ENCODE peak calls at places on chromosomes 3 and 15, in four cellular contexts. K, T, Z and E are unnamed samples. For H3K4me1, the result is how much of the 10 kb centered on the place peaks cover.

GRCh38 chr3:141532609-141533008 is 45.8 kb downstream of the RASA2 start:
- ATAC-seq in K (no peak), T (no peak), Z (no peak), E (no peak)

GRCh38 chr15:64961013-64961412 is 28.7 kb downstream of the SPG21 start:
- ATAC-seq in Z (no peak), K (no peak), T (no peak), E (no peak)

GRCh38 chr3:53416530-53416929 is 69.2 kb upstream of the DCP1A start:
- ATAC-seq in T (no peak), Z (no peak), K (no peak), E (no peak)

GRCh38 chr3:8565376-8565775 is 63.8 kb downstream of the LMCD1 start:
- ATAC-seq in K (no peak), Z (no peak), T (no peak), E (no peak)

GRCh38 chr3:188043891-188044290 is 110.1 kb upstream of the LPP start:
- ATAC-seq in T (no peak), Z (no peak), K (no peak), E (no peak)

GRCh38 chr3:196208942-196209695 is 2.1 kb downstream of the ZDHHC19 start:
- ATAC-seq in K (no peak), T (no peak), Z (no peak), E (no peak)

GRCh38 chr3:42633544-42633943 is 20.0 kb upstream of the ZBTB47 start:
- ATAC-seq in K (no peak), Z (no peak), T (no peak), E (no peak)

GRCh38 chr3:188348445-188349244 is 194.7 kb downstream of the LPP start:
- ATAC-seq in Z (peak), T (peak), K (no peak), E (peak)

GRCh38 chr3:56190906-56191305 is 277.4 kb downstream of the ERC2 start:
- ATAC-seq in Z (no peak), K (no peak), T (no peak), E (no peak)

GRCh38 chr15:60479361-60479684 is 381 bp upstream of the ICE2 start:
- ATAC-seq in T (no peak), K (peak), Z (peak), E (no peak)

GRCh38 chr3:53753518-53754183 is 92.6 kb downstream of the CHDH start:
- ATAC-seq in Z (no peak), K (no peak), T (no peak), E (no peak)

GRCh38 chr15:90040618-90041017 is 39.5 kb downstream of the ZNF710 start:
- ATAC-seq in T (no peak), Z (no peak), K (no peak), E (no peak)
- H3K4me1 ChIP-seq in T (under half), Z (under half), K (under half), E (under half)

GRCh38 chr15:101497017-101497416 is 7.5 kb upstream of the PCSK6 start:
- ATAC-seq in T (no peak), K (no peak), Z (no peak), E (no peak)
- H3K4me1 ChIP-seq in T (under half), K (under half), Z (under half), E (under half)

GRCh38 chr3:153216928-153217327 is 54.9 kb downstream of the RAP2B start:
- ATAC-seq in T (no peak), K (no peak), Z (no peak), E (no peak)
- H3K4me1 ChIP-seq in T (under half), K (under half), Z (under half), E (under half)

GRCh38 chr3:134933997-134934396 is 138.9 kb downstream of the EPHB1 start:
- ATAC-seq in Z (no peak), K (no peak), T (no peak), E (no peak)

GRCh38 chr3:134941820-134942219 is 146.8 kb downstream of the EPHB1 start:
- ATAC-seq in K (no peak), T (no peak), Z (no peak), E (no peak)

GRCh38 chr3:134938024-134938525 is 143.0 kb downstream of the EPHB1 start:
- ATAC-seq in T (no peak), K (no peak), Z (no peak), E (no peak)

GRCh38 chr3:134934933-134935332 is 139.9 kb downstream of the EPHB1 start:
- ATAC-seq in K (no peak), Z (no peak), T (no peak), E (no peak)

GRCh38 chr3:134937256-134938023 is 142.4 kb downstream of the EPHB1 start:
- ATAC-seq in K (peak), T (no peak), Z (no peak), E (no peak)
- H3K4me1 ChIP-seq in K (under half), T (under half), Z (under half), E (under half)

GRCh38 chr15:78880828-78881227 is 8.1 kb downstream of the MORF4L1 start:
- ATAC-seq in K (no peak), Z (no peak), T (no peak), E (no peak)
- H3K4me1 ChIP-seq in K (half or more), Z (under half), T (half or more), E (half or more)

GRCh38 chr15:41921167-41921566 is 27.3 kb upstream of the SPTBN5 start:
- ATAC-seq in K (no peak), Z (no peak), T (peak), E (no peak)

GRCh38 chr15:41917767-41918430 is 24.0 kb upstream of the SPTBN5 start:
- ATAC-seq in T (no peak), Z (peak), K (peak), E (no peak)

GRCh38 chr15:41919954-41920538 is 26.2 kb upstream of the SPTBN5 start:
- ATAC-seq in T (peak), K (no peak), Z (peak), E (peak)

GRCh38 chr15:41918506-41919126 is 24.8 kb upstream of the SPTBN5 start:
- ATAC-seq in T (no peak), K (peak), Z (peak), E (no peak)

GRCh38 chr15:41919201-41919820 is 25.5 kb upstream of the SPTBN5 start:
- ATAC-seq in Z (peak), K (no peak), T (no peak), E (peak)
- H3K4me1 ChIP-seq in Z (under half), K (under half), T (half or more), E (under half)

GRCh38 chr3:171350364-171350763 is 109.8 kb downstream of the TNIK start:
- ATAC-seq in K (no peak), T (no peak), Z (no peak), E (no peak)
- H3K4me1 ChIP-seq in K (under half), T (half or more), Z (under half), E (under half)

DNA sequence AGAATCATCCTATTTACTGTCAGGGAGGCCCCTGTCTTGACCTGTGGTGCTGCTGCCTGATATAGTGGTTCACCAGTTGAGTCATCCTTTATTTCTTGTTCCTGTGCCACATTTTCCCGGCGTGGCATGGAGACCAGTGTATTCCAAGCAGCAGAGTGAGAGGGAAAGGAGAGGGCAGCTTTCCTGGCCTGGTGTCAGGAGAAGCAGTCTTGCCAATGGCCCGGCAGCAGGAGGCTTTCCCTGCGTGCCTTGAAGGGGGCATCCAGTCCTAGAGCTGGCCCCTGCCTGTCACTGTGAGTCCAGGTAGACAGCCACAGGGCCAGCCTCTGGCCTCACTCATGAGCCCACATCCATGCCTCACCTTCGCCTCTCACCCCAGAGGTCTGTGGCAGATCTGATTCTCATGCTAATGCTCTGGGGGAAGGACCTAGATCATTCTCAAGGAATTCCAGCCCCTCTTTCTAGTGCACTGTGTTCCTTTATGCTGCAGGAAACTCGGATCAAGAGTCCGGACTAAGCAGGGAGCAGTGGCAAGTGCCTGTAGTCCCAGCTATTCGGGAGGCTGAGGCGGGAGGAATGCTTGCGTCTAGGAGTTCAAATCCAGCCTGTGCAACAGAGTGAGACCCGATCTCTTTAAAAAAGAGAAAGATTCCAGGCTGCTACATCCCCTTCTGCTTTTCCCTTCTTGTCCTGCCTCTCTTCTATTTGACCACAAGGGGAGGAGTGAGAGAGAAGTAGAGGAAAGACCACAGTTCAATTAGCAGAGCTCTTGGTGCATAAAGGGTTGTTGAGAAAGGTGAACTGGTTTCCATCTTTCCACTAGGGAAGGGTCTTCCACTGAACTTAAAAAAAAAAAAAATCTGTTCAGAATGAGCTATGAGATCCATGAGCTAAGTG is 66.8 kb upstream of the HACD2 start:
- ATAC-seq in Z (no peak), T (no peak), K (no peak), E (no peak)
- H3K4me1 ChIP-seq in Z (under half), T (under half), K (under half), E (half or more)